ENCODE peak calls at places on chromosomes 16 and 17, in four cellular contexts. E is breast epithelium, K is prostate gland, S is GM12892. J is an unnamed sample.

GRCh38 chr17:16915752-16916556 is 56.0 kb downstream of the TNFRSF13B start:
- DNase-seq in E (peak; percentile 52), S (peak; percentile 68), K (no peak), J (no peak)

GRCh38 chr17:73697872-73698271 is 53.6 kb upstream of the SDK2 start:
- DNase-seq in S (no peak), K (no peak), E (no peak), J (no peak)

GRCh38 chr17:42387221-42387657 is 1.0 kb downstream of the STAT3 start:
- DNase-seq in S (no peak), K (peak; percentile 71), E (no peak), J (peak; percentile 58)

GRCh38 chr17:49469831-49470568 is 25.1 kb upstream of the NGFR start:
- DNase-seq in E (no peak), K (no peak), S (no peak), J (no peak)

GRCh38 chr17:75008373-75008772 is 4.1 kb upstream of the MRPL58 start:
- DNase-seq in K (no peak), S (no peak), E (no peak), J (no peak)

GRCh38 chr17:39096435-39097158 is 54.8 kb downstream of the PLXDC1 start:
- DNase-seq in S (no peak), K (no peak), E (no peak), J (no peak)

GRCh38 chr16:75083826-75084225 is 32.8 kb downstream of the LDHD start:
- DNase-seq in S (no peak), K (no peak), E (no peak), J (no peak)

GRCh38 chr17:57021226-57021940 is 43.5 kb downstream of the SCPEP1 start:
- DNase-seq in S (no peak), E (peak; percentile 69), K (peak; percentile 94), J (no peak)

GRCh38 chr17:44546711-44547606 is 10.3 kb upstream of the FZD2 start:
- DNase-seq in E (no peak), S (no peak), K (no peak), J (no peak)

GRCh38 chr17:16417399-16417798 is 2.0 kb downstream of the TRPV2 start:
- DNase-seq in E (no peak), S (no peak), K (no peak), J (no peak)

GRCh38 chr17:41529491-41529915 is 1.4 kb upstream of the KRT19 start:
- DNase-seq in K (no peak), S (no peak), E (no peak), J (no peak)

GRCh38 chr17:65737451-65737850 is 176.0 kb upstream of the AXIN2 start:
- DNase-seq in K (no peak), S (no peak), E (no peak), J (no peak)

GRCh38 chr16:28875134-28876015 is 2.9 kb upstream of the ATP2A1 start:
- DNase-seq in E (no peak), K (no peak), S (no peak), J (no peak)

GRCh38 chr16:50035468-50035992 is 10.5 kb downstream of the CNEP1R1 start:
- DNase-seq in K (no peak), E (no peak), S (no peak), J (no peak)

GRCh38 chr17:56602292-56603130 is 9.0 kb downstream of the NOG start:
- DNase-seq in E (no peak), S (no peak), K (no peak), J (no peak)

GRCh38 chr17:64736804-64737492 is 74.8 kb upstream of the SMURF2 start:
- DNase-seq in E (no peak), S (no peak), K (peak; percentile 7), J (no peak)

GRCh38 chr16:50835358-50836060 is 93.6 kb downstream of the CYLD start:
- DNase-seq in E (no peak), S (no peak), K (no peak), J (no peak)

GRCh38 chr17:27245230-27245696 is 48.7 kb upstream of the WSB1 start:
- DNase-seq in S (peak; percentile 70), E (peak; percentile 64), K (peak; percentile 56), J (peak; percentile 93)

GRCh38 chr16:2766430-2767139 is 10.5 kb downstream of the ELOB start:
- DNase-seq in E (no peak), K (no peak), S (no peak), J (no peak)

GRCh38 chr16:2767140-2767731 is 9.8 kb downstream of the ELOB start:
- DNase-seq in K (no peak), S (no peak), E (no peak), J (no peak)

GRCh38 chr16:2768403-2769089 is 8.5 kb downstream of the ELOB start:
- DNase-seq in E (no peak), K (no peak), S (no peak), J (no peak)

GRCh38 chr16:2769100-2769529 is 8.0 kb downstream of the ELOB start:
- DNase-seq in S (no peak), E (no peak), K (no peak), J (no peak)

GRCh38 chr16:2767891-2768290 is 9.2 kb downstream of the ELOB start:
- DNase-seq in E (no peak), S (no peak), K (no peak), J (no peak)
- TF ChIP-seq POLR2AphosphoS5 in E (no peak), S (peak; percentile 29), K (no peak), J (no peak)

DNA sequence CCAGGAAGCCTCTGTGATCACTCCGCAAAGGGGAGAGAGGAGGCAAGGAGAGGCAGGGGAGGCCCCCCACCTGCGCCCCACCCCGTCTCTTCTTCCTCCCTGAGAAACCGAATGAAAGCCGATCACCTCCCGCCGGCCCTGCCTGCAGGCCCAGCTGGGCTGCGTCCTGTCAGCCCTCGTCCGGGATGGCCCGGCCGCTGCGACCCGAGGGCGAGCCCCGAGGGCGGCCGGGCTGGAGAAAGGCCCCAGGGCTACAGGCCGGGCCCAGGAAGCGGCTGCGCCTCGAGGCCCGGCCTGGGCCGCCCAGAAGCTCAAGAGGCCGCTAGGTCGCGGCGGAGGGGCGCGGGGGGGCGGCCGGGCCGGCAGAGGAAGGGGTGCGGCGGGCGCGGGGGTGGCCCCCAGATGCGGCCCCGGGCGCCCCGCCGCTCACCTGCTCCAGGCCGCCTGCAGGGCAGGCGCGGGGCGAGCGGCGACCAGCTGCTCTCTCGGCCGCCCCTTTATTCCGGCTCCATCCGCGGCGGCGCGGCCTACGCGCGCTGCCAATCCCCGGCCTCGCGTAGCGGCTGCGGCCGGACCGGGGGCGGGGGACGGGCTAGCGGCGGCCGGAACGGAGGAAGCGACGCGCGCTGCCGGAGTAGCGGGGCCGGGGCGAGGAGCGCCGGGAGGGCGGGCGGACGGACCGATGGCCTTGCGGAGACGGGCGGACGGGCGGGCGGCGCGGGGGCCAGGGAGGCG is at the start of gene ZNF319:
- DNase-seq in S (peak; percentile 61), K (no peak), E (no peak), J (no peak)
- TF ChIP-seq POLR2AphosphoS5 in S (no peak), K (no peak), E (no peak), J (peak; percentile 6)

DNA sequence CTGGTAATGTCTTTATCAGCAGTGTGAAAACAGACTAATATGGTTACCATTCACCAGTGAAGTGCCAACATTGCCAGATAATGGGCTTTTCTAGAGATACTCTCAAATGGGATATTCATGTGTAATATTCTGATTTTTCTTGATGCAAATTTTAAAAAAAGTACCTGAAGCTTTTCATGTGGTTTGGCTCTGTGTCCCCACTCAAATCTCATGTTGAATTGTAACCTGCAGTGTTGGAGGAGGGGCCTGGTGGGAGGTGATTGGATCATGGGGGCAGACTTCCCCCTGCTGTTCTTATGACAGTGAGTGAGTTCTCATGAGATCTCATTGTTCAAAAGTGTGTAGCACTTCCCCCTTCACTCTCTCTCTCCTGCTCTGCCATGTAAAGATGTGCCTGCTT is 436.1 kb downstream of the SHISA9 start:
- DNase-seq in S (no peak), K (no peak), E (no peak), J (no peak)
- TF ChIP-seq POLR2AphosphoS5 in S (no peak), K (no peak), E (no peak), J (no peak)

GRCh38 chr17:15258113-15258512 is 7.0 kb downstream of the PMP22 start:
- DNase-seq in E (no peak), S (no peak), K (no peak), J (no peak)

GRCh38 chr17:15255713-15256454 is 9.2 kb downstream of the PMP22 start:
- DNase-seq in K (no peak), E (no peak), S (no peak), J (no peak)

GRCh38 chr17:15261063-15261817 is 3.9 kb downstream of the PMP22 start:
- DNase-seq in K (no peak), E (peak; percentile 73), S (no peak), J (peak; percentile 84)

GRCh38 chr17:15260376-15261062 is 4.6 kb downstream of the PMP22 start:
- DNase-seq in E (peak; percentile 88), S (peak; percentile 62), K (peak; percentile 71), J (peak; percentile 97)

DNA sequence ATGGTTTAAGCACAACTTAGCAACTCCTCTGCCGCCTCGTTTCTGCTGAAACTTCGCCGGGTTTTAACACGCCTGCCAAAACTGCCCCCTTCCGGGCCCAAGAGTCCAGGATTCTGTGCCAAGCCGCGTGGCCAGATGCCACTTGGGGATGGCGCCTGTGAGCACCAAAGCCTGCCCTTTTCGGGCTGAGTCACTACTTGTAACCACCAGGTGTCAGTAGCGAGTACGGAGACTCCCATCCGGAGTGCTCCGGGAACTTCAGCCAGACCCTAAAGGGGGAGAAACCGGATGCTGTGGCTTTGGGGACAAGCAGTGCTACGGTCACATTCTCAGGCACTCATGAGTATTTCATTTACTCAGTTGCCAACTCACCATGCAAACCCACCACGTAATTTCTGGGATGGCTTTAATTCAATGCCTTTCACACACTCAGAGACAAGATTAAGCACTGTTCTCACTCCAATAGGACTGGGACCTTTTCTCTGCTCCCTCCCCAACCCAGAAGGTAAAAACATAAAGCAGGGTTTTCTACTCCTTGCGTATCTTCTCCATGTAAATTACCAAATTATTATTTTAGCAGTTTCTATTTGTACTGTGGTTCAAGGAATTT is 7.7 kb downstream of the PMP22 start:
- DNase-seq in E (peak; percentile 75), S (peak; percentile 60), K (peak; percentile 72), J (peak; percentile 92)
- TF ChIP-seq POLR2AphosphoS5 in E (peak; percentile 40), S (no peak), K (peak; percentile 68), J (peak; percentile 66)

GRCh38 chr16:1651509-1652342 is 26.4 kb upstream of the JPT2 start:
- DNase-seq in K (no peak), S (no peak), E (no peak), J (no peak)
- TF ChIP-seq POLR2AphosphoS5 in K (no peak), S (no peak), E (no peak), J (no peak)

GRCh38 chr16:2799852-2800226 is 1.6 kb downstream of the PRSS41 start:
- DNase-seq in E (no peak), S (no peak), K (peak; percentile 63), J (no peak)
- TF ChIP-seq POLR2AphosphoS5 in E (no peak), S (no peak), K (peak; percentile 87), J (no peak)